ENCODE peak calls at places on chromosomes 12 and 14, in five cellular contexts. T is GM23248, O is fibroblast of lung, M is adrenal gland, N is left lung. X is an unnamed sample. For H3K27me3, the result is how much of the 10 kb centered on the place peaks cover.

GRCh38 chr14:67541448-67542387 is 8.6 kb downstream of the PLEKHH1 start:
- DNase-seq in N (no peak), T (no peak), O (no peak), M (peak), X (no peak)

GRCh38 chr12:60148831-60149230 is 553.0 kb downstream of the SLC16A7 start:
- DNase-seq in T (peak), O (peak), N (no peak), M (no peak), X (no peak)

GRCh38 chr12:105162174-105162573 is 54.6 kb downstream of the WASHC4 start:
- DNase-seq in O (no peak), T (no peak), M (no peak), N (no peak), X (no peak)

GRCh38 chr14:100645200-100645985 is 58.2 kb upstream of the BEGAIN start:
- DNase-seq in N (no peak), T (peak), M (peak), O (peak), X (peak)

GRCh38 chr12:50127546-50127945 is 15.5 kb downstream of the COX14 start:
- DNase-seq in T (no peak), N (no peak), O (no peak), M (no peak), X (no peak)

GRCh38 chr12:79083181-79083580 is 218.6 kb downstream of the SYT1 start:
- DNase-seq in N (no peak), O (peak), T (no peak), M (no peak), X (no peak)

GRCh38 chr12:107320929-107321618 is 227.7 kb upstream of the CRY1 start:
- DNase-seq in O (peak), M (no peak), N (peak), T (peak), X (peak)

GRCh38 chr14:104358528-104359300 is 220.3 kb downstream of the KIF26A start:
- DNase-seq in N (peak), O (no peak), T (no peak), M (no peak), X (no peak)

GRCh38 chr14:63890553-63890952 is 37.7 kb downstream of the SYNE2 start:
- DNase-seq in O (no peak), M (no peak), T (no peak), N (no peak), X (no peak)

GRCh38 chr12:67579662-67580003 is 68.9 kb upstream of the DYRK2 start:
- DNase-seq in T (no peak), M (no peak), O (no peak), N (no peak), X (no peak)

GRCh38 chr12:48601013-48601756 is 31.3 kb upstream of the LALBA start:
- DNase-seq in M (no peak), N (no peak), O (peak), T (peak), X (no peak)

GRCh38 chr14:36517242-36518030 is 2.6 kb downstream of the NKX2-1 start:
- DNase-seq in M (no peak), N (peak), O (no peak), T (no peak), X (no peak)

GRCh38 chr14:56092761-56093160 is 25.4 kb upstream of the PELI2 start:
- DNase-seq in O (no peak), T (no peak), N (no peak), M (no peak), X (peak)

GRCh38 chr12:3833670-3834310 is 39.4 kb downstream of the PARP11 start:
- DNase-seq in M (no peak), O (no peak), N (no peak), T (no peak), X (no peak)

GRCh38 chr14:73727181-73727580 is 13.0 kb upstream of the PNMA1 start:
- DNase-seq in M (no peak), O (no peak), T (no peak), N (no peak), X (no peak)

GRCh38 chr12:128578045-128578444 is 245.7 kb downstream of the SLC15A4 start:
- DNase-seq in O (no peak), T (no peak), M (no peak), N (no peak), X (no peak)

GRCh38 chr12:124550123-124551089 is 17.0 kb downstream of the NCOR2 start:
- DNase-seq in O (peak), N (peak), M (no peak), T (no peak), X (peak)

GRCh38 chr12:104137175-104137901 is 672 bp downstream of the NFYB start:
- DNase-seq in N (peak), M (peak), T (peak), O (peak), X (peak)

GRCh38 chr14:104443391-104444158 is 136.0 kb upstream of the C14orf180 start:
- DNase-seq in M (no peak), O (no peak), N (no peak), T (no peak), X (no peak)

GRCh38 chr12:26431211-26431610 is 235.8 kb downstream of the SSPN start:
- DNase-seq in N (no peak), O (no peak), M (no peak), T (no peak), X (no peak)

GRCh38 chr14:56172571-56172971 is 54.4 kb downstream of the PELI2 start:
- DNase-seq in N (no peak), M (no peak), O (peak), T (peak), X (no peak)

GRCh38 chr14:49766839-49767238 is 1.1 kb upstream of the KLHDC2 start:
- DNase-seq in T (peak), M (peak), N (no peak), O (peak), X (no peak)

GRCh38 chr14:103748539-103748867 is 32.9 kb downstream of the ZFYVE21 start:
- DNase-seq in M (no peak), T (no peak), N (no peak), O (no peak), X (no peak)

GRCh38 chr12:121794532-121795028 is 1.1 kb upstream of the RHOF start:
- DNase-seq in N (peak), T (peak), O (no peak), M (peak), X (peak)

GRCh38 chr12:122230798-122231197 is 4.9 kb upstream of the DIABLO start:
- DNase-seq in M (no peak), T (no peak), O (no peak), N (no peak), X (no peak)

GRCh38 chr14:99506269-99506668 is 25.1 kb downstream of the CCNK start:
- DNase-seq in O (no peak), N (no peak), M (no peak), T (no peak), X (no peak)

GRCh38 chr14:98963610-98964009 is 308.4 kb downstream of the BCL11B start:
- DNase-seq in N (no peak), T (no peak), O (no peak), M (no peak), X (no peak)

DNA sequence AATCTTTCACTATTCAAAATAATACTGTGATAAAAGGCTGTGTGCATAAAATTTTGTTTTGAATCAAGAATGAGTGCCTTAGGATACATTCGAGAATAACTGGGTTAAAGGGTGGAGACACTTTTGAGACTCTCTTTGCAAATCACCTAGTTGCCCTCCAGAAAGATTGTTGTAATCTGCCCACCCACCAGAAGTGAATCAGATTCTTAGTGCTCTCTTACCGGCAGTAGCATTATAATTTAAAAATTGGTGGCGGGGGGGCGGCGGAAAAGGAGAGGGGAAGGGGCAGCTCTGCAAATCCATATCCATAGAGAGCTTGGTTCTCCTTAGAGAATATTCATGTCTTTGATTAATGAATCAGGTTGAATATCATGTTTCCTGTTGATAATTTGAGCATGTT is 62.9 kb upstream of the CHGA start:
- DNase-seq in O (no peak), N (no peak), M (no peak), T (no peak), X (no peak)
- H3K27me3 ChIP-seq in O (under half), N (under half), M (under half), T (under half), X (under half)

DNA sequence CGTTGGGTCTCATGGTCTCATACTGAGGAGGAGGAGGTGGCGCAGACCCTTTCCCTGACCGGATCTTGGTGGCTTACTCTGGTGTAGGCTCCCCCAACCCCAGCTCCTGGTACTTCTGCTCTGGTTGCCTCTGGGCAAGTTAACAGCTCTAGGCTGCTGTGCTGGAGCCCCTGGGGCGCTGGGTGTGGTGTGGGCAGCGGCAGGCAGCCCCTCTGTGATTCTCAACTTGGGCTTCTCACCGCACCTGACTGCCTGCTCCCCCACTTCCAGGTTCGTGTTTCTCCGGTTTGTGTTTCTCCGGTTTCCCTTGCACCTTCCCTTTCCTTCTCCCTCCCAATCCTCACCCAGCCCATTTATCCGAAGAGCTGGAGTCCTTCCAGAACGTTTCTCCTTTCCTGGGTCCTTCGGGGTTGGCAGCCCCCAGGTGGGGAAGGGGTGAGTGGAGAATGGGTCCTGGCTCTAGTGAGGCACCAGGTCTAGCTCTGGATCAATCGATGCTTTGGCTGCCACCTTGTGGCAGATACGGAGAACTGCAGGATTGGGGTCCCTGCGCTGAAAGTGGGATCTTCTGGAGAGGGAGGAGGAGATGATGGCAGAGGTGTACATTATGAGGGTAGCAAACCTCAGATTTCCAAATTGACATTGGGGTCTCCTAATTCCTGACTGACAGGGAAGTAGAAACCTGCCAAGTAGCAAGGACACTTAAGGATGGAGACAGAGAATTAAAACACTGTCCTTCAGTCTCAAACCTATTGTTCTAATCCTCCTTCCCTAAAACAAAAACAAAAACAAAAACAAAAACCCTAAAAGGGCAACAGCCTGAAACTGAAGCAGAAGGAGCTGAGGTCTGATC is 8.3 kb downstream of the CISTR start:
- DNase-seq in M (no peak), N (no peak), T (peak), O (peak), X (peak)
- H3K27me3 ChIP-seq in M (under half), N (half or more), T (half or more), O (under half), X (under half)

GRCh38 chr12:2118481-2119255 is 65.9 kb downstream of the CACNA1C start:
- DNase-seq in O (no peak), T (no peak), M (no peak), N (no peak), X (no peak)
- H3K27me3 ChIP-seq in O (under half), T (under half), M (under half), N (under half), X (under half)

DNA sequence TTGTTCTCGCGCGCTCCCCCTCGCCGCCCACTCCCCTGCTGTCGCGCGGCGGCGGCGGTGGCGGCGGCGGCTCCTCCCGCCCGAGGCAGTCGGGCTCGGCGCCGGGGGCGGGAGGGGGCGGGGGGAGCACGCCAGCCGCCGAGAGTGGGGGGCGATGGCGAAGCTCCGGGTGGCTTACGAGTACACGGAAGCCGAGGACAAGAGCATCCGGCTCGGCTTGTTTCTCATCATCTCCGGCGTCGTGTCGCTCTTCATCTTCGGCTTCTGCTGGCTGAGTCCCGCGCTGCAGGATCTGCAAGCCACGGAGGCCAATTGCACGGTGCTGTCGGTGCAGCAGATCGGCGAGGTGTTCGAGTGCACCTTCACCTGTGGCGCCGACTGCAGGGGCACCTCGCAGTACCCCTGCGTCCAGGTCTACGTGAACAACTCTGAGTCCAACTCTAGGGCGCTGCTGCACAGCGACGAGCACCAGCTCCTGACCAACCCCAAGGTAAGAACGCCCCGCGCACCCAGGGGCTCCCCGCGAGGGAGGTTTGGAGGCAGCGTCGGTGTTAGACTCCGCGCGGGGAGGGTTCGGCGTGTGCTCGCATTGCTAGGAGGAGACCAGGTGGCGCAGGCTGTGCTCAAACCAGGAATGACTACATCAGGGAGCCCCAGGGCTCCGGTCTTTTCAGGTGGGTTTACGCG is 634 bp downstream of the KCNMB4 start:
- DNase-seq in M (peak), O (peak), T (peak), N (peak), X (peak)
- H3K27me3 ChIP-seq in M (under half), O (under half), T (under half), N (half or more), X (under half)

DNA sequence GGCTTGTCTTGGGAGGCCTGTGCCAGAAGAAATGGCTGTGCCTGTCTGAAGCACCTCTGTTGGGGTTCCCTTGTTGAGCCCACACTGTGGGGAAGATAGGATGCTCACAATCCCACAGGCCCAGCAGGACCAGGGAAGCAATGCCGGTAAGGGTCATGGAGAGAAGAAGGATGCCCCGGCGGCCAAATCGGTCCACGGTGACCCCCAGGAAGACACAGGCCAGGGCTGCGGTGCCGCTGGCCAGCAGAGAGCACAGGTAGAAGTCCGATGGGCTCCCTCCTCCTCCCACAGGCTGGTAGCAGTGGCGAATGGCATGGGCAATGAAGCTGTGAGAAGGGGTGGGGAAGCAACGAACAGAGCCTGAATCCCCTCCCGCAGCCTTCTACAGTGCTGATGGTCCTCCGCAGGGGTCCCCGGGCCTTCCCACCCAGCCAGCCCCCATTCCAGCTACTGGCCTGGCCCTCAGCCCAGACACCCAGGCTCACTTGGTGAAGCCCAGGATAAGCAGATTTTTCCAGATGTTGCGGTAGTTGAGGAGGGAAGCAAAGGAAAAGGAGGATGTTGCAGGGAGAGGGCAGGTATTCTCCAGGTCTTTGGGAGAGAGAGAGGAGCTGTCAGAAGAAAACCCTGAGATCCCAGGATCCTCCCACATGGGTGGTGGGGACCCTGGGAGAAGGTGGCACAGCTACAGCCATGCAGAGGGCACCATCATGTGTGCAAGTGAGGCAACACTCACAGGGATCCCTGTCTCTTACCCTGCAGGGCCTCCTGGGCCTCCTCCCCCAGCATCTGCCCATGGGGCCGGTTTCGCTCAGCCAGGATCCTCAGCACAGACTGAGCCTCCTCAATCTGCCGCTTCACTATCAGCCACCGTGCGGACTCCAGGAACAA is 5.0 kb downstream of the SLC22A17 start:
- DNase-seq in N (no peak), M (no peak), T (no peak), O (no peak), X (no peak)
- H3K27me3 ChIP-seq in N (under half), M (under half), T (under half), O (under half), X (under half)

DNA sequence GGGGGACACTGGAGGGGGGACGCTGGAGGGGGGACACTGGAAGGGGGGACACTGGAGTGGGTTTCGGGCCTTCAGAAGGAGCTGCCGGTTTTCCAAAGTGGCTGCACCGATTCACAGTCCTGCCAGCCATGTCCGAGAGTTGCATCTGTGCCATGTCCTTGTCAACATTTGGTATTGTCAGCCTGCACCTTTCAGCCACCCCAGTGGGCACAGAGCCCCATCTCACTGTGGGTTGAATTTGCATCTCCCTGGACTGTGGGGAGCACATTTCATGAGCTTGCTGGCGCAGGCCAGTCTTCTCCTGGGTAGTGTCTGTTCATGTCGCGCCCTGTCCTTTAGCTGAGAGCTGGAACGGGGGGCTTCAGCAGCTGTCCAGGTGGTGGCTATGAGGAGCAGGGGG is 72.7 kb downstream of the GALNT9 start:
- DNase-seq in M (no peak), O (no peak), N (peak), T (no peak), X (no peak)
- H3K27me3 ChIP-seq in M (under half), O (under half), N (under half), T (under half), X (under half)

DNA sequence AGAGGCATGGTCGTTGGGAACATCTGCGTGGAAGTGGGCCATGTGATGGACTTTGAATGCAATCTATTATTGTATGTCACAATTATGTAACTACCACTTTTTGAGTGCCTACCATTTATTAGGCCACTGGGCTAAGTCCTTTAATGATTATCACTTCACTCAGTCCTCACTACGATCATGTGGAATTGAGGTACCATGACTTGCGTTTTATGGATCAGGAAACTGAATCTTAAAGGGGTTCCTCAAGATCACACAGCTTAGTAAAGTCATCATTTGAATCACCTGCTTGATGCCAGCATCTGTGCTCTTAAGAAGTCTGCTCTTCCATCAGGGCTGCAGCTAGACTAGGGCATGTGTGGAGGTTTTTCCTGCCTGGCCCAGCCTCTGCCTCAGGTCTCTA is 136.7 kb downstream of the DAD1 start:
- DNase-seq in T (no peak), O (no peak), M (no peak), N (no peak), X (no peak)
- H3K27me3 ChIP-seq in T (under half), O (under half), M (under half), N (under half), X (under half)

GRCh38 chr12:113061061-113061694 is 4.6 kb downstream of the DTX1 start:
- DNase-seq in O (no peak), M (no peak), N (no peak), T (no peak), X (no peak)

GRCh38 chr12:113058553-113058952 is 2.0 kb downstream of the DTX1 start:
- DNase-seq in T (no peak), M (no peak), N (no peak), O (no peak), X (no peak)

GRCh38 chr12:113057565-113058485 is 1.3 kb downstream of the DTX1 start:
- DNase-seq in N (peak), M (no peak), T (no peak), O (no peak), X (no peak)

GRCh38 chr12:113060336-113060960 is 3.9 kb downstream of the DTX1 start:
- DNase-seq in O (no peak), M (no peak), N (no peak), T (no peak), X (no peak)

GRCh38 chr12:113059071-113059595 is 2.6 kb downstream of the DTX1 start:
- DNase-seq in N (no peak), O (no peak), T (no peak), M (no peak), X (no peak)
- H3K27me3 ChIP-seq in N (half or more), O (under half), T (under half), M (under half), X (under half)

GRCh38 chr12:111978545-111978944 is 34.4 kb downstream of the TMEM116 start:
- DNase-seq in N (no peak), O (no peak), M (no peak), T (no peak), X (no peak)

GRCh38 chr12:111976291-111976690 is 36.7 kb downstream of the TMEM116 start:
- DNase-seq in N (no peak), M (no peak), T (no peak), O (no peak), X (no peak)

GRCh38 chr12:111976860-111977259 is 36.1 kb downstream of the TMEM116 start:
- DNase-seq in O (no peak), N (no peak), T (no peak), M (no peak), X (no peak)

GRCh38 chr12:111971800-111972199 is 41.2 kb downstream of the TMEM116 start:
- DNase-seq in O (no peak), N (no peak), T (no peak), M (no peak), X (no peak)

GRCh38 chr12:111975161-111975931 is 37.6 kb downstream of the TMEM116 start:
- DNase-seq in M (no peak), T (no peak), N (no peak), O (peak), X (no peak)
- H3K27me3 ChIP-seq in M (under half), T (under half), N (under half), O (under half), X (under half)

X was measured in MG63.